ENCODE peak calls at places on chromosome 7, in four cellular contexts. F, A, P and Y are unnamed samples.

GRCh38 chr7:48748081-48748833 is 176.1 kb upstream of the CDC14C start:
- DNase-seq in F (no peak), A (no peak), P (no peak), Y (no peak)

GRCh38 chr7:646951-647350 is 79.5 kb upstream of the DNAAF5 start:
- DNase-seq in F (no peak), A (no peak), P (no peak), Y (no peak)

GRCh38 chr7:157302314-157302711 is 34.5 kb upstream of the DNAJB6 start:
- DNase-seq in F (peak; percentile 87), A (no peak), P (no peak), Y (no peak)

GRCh38 chr7:108135446-108136190 is 5.5 kb upstream of the LAMB4 start:
- DNase-seq in F (peak; percentile 88), A (no peak), P (no peak), Y (no peak)

GRCh38 chr7:139745330-139746143 is 32.3 kb downstream of the HIPK2 start:
- DNase-seq in F (no peak), A (no peak), P (no peak), Y (peak; percentile 89)

GRCh38 chr7:47571355-47572100 is 10.4 kb downstream of the TNS3 start:
- DNase-seq in F (no peak), A (no peak), P (no peak), Y (peak; percentile 90)

GRCh38 chr7:51298912-51299311 is 17.7 kb downstream of the COBL start:
- DNase-seq in F (no peak), A (no peak), P (no peak), Y (no peak)

GRCh38 chr7:50512384-50512783 is 52.8 kb downstream of the DDC start:
- DNase-seq in F (no peak), A (no peak), P (no peak), Y (no peak)

GRCh38 chr7:155247479-155248365 is 50.0 kb upstream of the INSIG1 start:
- DNase-seq in F (no peak), A (no peak), P (no peak), Y (no peak)

GRCh38 chr7:33698692-33699128 is 206.6 kb upstream of the BMPER start:
- DNase-seq in F (no peak), A (no peak), P (no peak), Y (peak; percentile 82)

GRCh38 chr7:77587276-77587675 is 50.2 kb downstream of the PTPN12 start:
- DNase-seq in F (no peak), A (no peak), P (no peak), Y (no peak)

GRCh38 chr7:130611206-130611605 is 57.3 kb downstream of the COPG2 start:
- DNase-seq in F (no peak), A (no peak), P (no peak), Y (no peak)

GRCh38 chr7:70354409-70355169 is 756.3 kb downstream of the AUTS2 start:
- DNase-seq in F (no peak), A (no peak), P (no peak), Y (no peak)

GRCh38 chr7:130894146-130895005 is 160.4 kb upstream of the KLF14 start:
- DNase-seq in F (no peak), A (peak; percentile 62), P (no peak), Y (peak; percentile 65)

GRCh38 chr7:71868797-71869196 is 543.3 kb downstream of the CALN1 start:
- DNase-seq in F (no peak), A (peak; percentile 41), P (no peak), Y (no peak)

GRCh38 chr7:150733734-150734095 is 3.5 kb upstream of the GIMAP5 start:
- DNase-seq in F (no peak), A (no peak), P (no peak), Y (no peak)

GRCh38 chr7:5334671-5335070 is 51.9 kb downstream of the SLC29A4 start:
- DNase-seq in F (no peak), A (no peak), P (no peak), Y (no peak)

GRCh38 chr7:132419538-132419937 is 156.7 kb downstream of the PLXNA4 start:
- DNase-seq in F (no peak), A (peak; percentile 59), P (no peak), Y (no peak)

GRCh38 chr7:40072268-40072667 is 62.2 kb downstream of the MPLKIP start:
- DNase-seq in F (no peak), A (no peak), P (no peak), Y (no peak)

GRCh38 chr7:48154792-48155413 is 16.4 kb upstream of the ABCA13 start:
- DNase-seq in F (no peak), A (peak; percentile 26), P (no peak), Y (peak; percentile 73)

GRCh38 chr7:79785556-79785955 is 332.1 kb upstream of the MAGI2 start:
- DNase-seq in F (no peak), A (no peak), P (no peak), Y (no peak)

GRCh38 chr7:43639858-43640491 is 57.1 kb downstream of the STK17A start:
- DNase-seq in F (no peak), A (no peak), P (no peak), Y (peak; percentile 98)

GRCh38 chr7:47338031-47338430 is 243.9 kb downstream of the TNS3 start:
- DNase-seq in F (no peak), A (no peak), P (no peak), Y (no peak)

GRCh38 chr7:117212969-117213877 is 109.6 kb downstream of the WNT2 start:
- DNase-seq in F (peak; percentile 42), A (peak; percentile 83), P (peak; percentile 34), Y (peak; percentile 42)

GRCh38 chr7:106045139-106045538 is 67.0 kb downstream of the SYPL1 start:
- DNase-seq in F (no peak), A (no peak), P (no peak), Y (no peak)

GRCh38 chr7:114652041-114652440 is 237.4 kb downstream of the FOXP2 start:
- DNase-seq in F (no peak), A (no peak), P (no peak), Y (no peak)

GRCh38 chr7:11830582-11831382 is 1.2 kb downstream of the THSD7A start:
- DNase-seq in F (no peak), A (no peak), P (no peak), Y (no peak)

GRCh38 chr7:137731436-137731835 is 115.3 kb downstream of the DGKI start:
- DNase-seq in F (no peak), A (no peak), P (no peak), Y (no peak)

GRCh38 chr7:131683536-131684125 is 127.2 kb upstream of the PODXL start:
- DNase-seq in F (no peak), A (no peak), P (no peak), Y (no peak)

GRCh38 chr7:18177815-18178660 is 150.4 kb upstream of the PRPS1L1 start:
- DNase-seq in F (peak; percentile 53), A (peak; percentile 88), P (no peak), Y (peak; percentile 48)

GRCh38 chr7:157276091-157276561 is 60.7 kb upstream of the DNAJB6 start:
- DNase-seq in F (no peak), A (no peak), P (no peak), Y (no peak)

GRCh38 chr7:127938588-127938987 is 92.6 kb downstream of the LRRC4 start:
- DNase-seq in F (no peak), A (no peak), P (no peak), Y (no peak)

GRCh38 chr7:94823952-94824351 is 83.4 kb upstream of the PPP1R9A start:
- DNase-seq in F (no peak), A (no peak), P (no peak), Y (peak; percentile 44)

GRCh38 chr7:6258440-6259182 is 13.8 kb downstream of the CYTH3 start:
- DNase-seq in F (no peak), A (no peak), P (no peak), Y (no peak)

DNA sequence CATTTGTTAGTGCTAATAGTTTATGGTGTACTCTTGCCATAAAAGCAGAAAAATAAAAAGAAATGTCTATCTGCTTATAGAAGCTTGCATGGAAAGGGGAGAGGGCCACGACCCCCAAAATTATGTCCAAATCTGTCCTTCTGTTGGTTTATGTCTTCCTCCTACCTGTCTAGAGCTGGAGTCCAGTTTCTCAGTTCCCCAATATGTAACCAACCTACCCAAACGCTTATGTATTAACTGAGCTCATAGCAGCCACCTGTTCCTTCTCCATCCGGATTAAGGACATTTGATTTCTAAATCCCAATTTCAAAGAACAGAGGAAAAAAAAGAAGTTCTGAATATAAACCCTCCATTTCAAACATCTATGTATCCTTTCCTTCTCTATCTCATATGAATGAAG is 30.3 kb upstream of the TPK1 start:
- DNase-seq in F (no peak), A (no peak), P (no peak), Y (no peak)
- TF ChIP-seq BRCA1 in F (no peak), A (no peak), P (no peak), Y (no peak)

DNA sequence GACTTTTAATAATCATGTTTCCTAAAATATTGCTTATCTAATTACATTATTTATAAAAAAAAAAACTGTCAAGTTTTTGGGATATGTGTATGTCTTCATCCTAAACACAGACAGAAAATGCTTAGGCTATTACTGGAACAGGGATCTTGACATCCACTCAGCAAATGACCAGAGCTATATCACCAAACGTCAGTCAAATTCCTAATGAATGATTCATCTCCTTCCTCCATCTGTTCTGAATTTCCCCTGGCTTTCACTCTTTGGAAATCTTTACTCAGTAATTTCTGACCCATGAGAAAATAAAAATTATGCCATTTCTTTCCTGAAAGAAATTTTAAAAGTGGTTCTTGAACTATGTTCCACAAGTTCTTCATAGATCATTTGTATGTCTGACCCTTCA is 552.4 kb upstream of the KCND2 start:
- DNase-seq in F (no peak), A (peak; percentile 12), P (no peak), Y (no peak)
- TF ChIP-seq SP1 in F (no peak), A (no peak), P (no peak), Y (no peak)

GRCh38 chr7:29109815-29110385 is 36.4 kb downstream of the CPVL start:
- DNase-seq in F (no peak), A (no peak), P (no peak), Y (no peak)
- TF ChIP-seq KDM1A in F (no peak), A (no peak), P (no peak), Y (no peak)

DNA sequence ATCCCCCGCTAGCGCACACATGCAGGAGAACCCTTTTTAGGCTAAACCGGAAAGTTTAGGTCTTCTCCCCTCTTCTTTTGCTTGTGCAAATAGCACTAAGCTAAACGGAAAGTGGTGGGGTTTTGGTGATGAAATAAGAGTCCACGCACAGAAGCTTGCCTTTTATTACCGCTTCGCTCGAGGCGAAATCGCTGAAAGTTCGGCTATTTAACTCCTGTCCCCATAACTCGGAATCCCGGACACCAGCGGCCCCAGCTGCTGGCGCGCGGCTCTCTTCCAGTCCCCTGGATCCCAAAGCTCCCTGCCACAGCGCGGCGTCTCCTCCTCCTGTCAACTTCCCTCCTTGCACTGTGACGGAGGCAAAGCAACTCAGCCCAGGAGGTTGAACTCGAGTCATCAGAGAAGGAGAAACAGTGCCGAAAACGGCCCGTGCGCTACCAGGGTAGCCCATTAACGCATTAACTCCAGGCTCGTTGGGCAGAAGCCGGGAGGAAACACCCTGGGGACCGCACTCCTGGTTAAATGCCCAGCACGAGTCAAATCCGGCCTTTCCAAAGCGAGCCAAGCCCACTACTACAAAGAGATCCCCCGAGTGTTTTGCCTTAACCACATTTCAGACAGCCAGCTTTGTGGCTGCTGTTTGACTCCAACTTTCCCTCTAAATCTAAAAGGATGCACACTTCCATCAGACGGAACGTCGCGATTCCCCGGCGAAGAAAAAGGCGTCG is 1.3 kb downstream of the SEMA3D start:
- DNase-seq in F (no peak), A (no peak), P (no peak), Y (no peak)
- TF ChIP-seq BRCA1 in F (no peak), A (no peak), P (no peak), Y (no peak)

DNA sequence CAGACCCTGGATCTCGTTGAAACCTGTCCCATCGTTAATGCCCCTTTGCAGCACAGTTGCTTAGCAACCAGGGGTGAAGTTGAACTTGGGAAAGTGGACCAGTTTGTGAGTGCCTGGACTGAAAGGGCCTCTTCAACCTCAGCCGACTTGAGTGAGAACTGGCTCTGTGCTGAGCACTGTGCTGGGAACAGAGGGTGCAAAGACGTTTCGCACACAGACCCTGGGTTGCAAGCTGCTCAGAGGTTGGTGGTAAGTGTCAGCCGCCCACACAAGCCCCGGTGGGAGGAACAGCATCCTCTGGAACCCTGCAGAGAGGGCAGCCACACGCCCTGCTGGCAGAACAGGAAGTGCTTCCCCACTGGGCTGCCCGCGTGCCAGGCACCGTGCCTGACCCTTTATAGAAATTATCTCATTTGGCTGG is 89.2 kb downstream of the CARD11 start:
- DNase-seq in F (no peak), A (no peak), P (no peak), Y (no peak)
- TF ChIP-seq SP1 in F (no peak), A (no peak), P (no peak), Y (no peak)